ENCODE peak calls at places on chromosome 12, in four cellular contexts. G, M, T and K are unnamed samples.

GRCh38 chr12:53174881-53175491 is 5.5 kb upstream of the ZNF740 start:
- DNase-seq in G (peak; percentile 94), M (no peak), T (no peak), K (peak; percentile 18)

GRCh38 chr12:5521456-5522325 is 89.8 kb downstream of the NTF3 start:
- DNase-seq in T (no peak), M (peak; percentile 39), G (no peak), K (no peak)

GRCh38 chr12:98002887-98003493 is 512.4 kb upstream of the TMPO start:
- DNase-seq in G (peak; percentile 36), T (no peak), M (peak; percentile 75), K (peak; percentile 23)

GRCh38 chr12:121209221-121209620 is 708 bp upstream of the P2RX4 start:
- DNase-seq in T (no peak), M (no peak), G (no peak), K (no peak)

GRCh38 chr12:17076335-17076734 is 470.4 kb upstream of the LMO3 start:
- DNase-seq in T (no peak), M (no peak), G (peak; percentile 8), K (no peak)

GRCh38 chr12:52351196-52352059 is 15.9 kb downstream of the KRT85 start:
- DNase-seq in G (no peak), M (no peak), T (no peak), K (no peak)

GRCh38 chr12:53094394-53094787 is 3.1 kb upstream of the IGFBP6 start:
- DNase-seq in M (no peak), G (no peak), T (no peak), K (no peak)

GRCh38 chr12:132194056-132194455 is 49.8 kb downstream of the NOC4L start:
- DNase-seq in M (peak; percentile 82), G (no peak), T (no peak), K (peak; percentile 65)

GRCh38 chr12:121530600-121531355 is 50.0 kb downstream of the KDM2B start:
- DNase-seq in M (no peak), T (no peak), G (no peak), K (peak; percentile 57)

GRCh38 chr12:29066061-29066588 is 83.0 kb upstream of the FAR2 start:
- DNase-seq in M (no peak), G (no peak), T (no peak), K (no peak)

GRCh38 chr12:57175428-57176138 is 28.2 kb upstream of the LRP1-AS start:
- DNase-seq in M (peak; percentile 98), G (peak; percentile 39), T (no peak), K (peak; percentile 87)

GRCh38 chr12:108561852-108562347 is 496 bp upstream of the ISCU start:
- DNase-seq in M (no peak), T (no peak), G (no peak), K (no peak)

GRCh38 chr12:83102499-83102898 is 415.8 kb downstream of the TMTC2 start:
- DNase-seq in G (no peak), T (no peak), M (no peak), K (no peak)

GRCh38 chr12:31362759-31363415 is 36.9 kb upstream of the SINHCAF start:
- DNase-seq in G (peak; percentile 35), T (peak; percentile 46), M (peak; percentile 58), K (peak; percentile 38)

GRCh38 chr12:69988601-69989194 is 163.7 kb downstream of the MYRFL start:
- DNase-seq in G (no peak), M (no peak), T (no peak), K (no peak)

GRCh38 chr12:89060133-89060532 is 292.2 kb downstream of the DUSP6 start:
- DNase-seq in G (no peak), M (no peak), T (no peak), K (no peak)

GRCh38 chr12:132161046-132161781 is 17.0 kb downstream of the NOC4L start:
- DNase-seq in T (no peak), G (no peak), M (no peak), K (no peak)

GRCh38 chr12:108482717-108483212 is 32.3 kb upstream of the FICD start:
- DNase-seq in T (no peak), M (no peak), G (no peak), K (peak; percentile 33)

GRCh38 chr12:131098178-131098981 is 144.7 kb downstream of the ADGRD1 start:
- DNase-seq in M (no peak), G (no peak), T (no peak), K (no peak)

GRCh38 chr12:2958432-2959193 is 584 bp upstream of the TEAD4 start:
- DNase-seq in T (no peak), G (peak; percentile 69), M (peak; percentile 79), K (peak; percentile 72)

GRCh38 chr12:111441107-111441928 is 35.6 kb downstream of the SH2B3 start:
- DNase-seq in T (no peak), G (no peak), M (no peak), K (no peak)

GRCh38 chr12:15278816-15279658 is 43.3 kb upstream of the PTPRO start:
- DNase-seq in M (no peak), T (no peak), G (no peak), K (no peak)

GRCh38 chr12:110107369-110108281 is 16.5 kb upstream of the IFT81 start:
- DNase-seq in G (peak; percentile 73), M (no peak), T (no peak), K (peak; percentile 41)

GRCh38 chr12:48024735-48025134 is 20.5 kb upstream of the COL2A1 start:
- DNase-seq in M (peak; percentile 30), T (no peak), G (no peak), K (no peak)

GRCh38 chr12:120367924-120368788 is 808 bp downstream of the MSI1 start:
- DNase-seq in T (no peak), M (no peak), G (no peak), K (no peak)

GRCh38 chr12:33988888-33989287 is 33.4 kb upstream of the ALG10 start:
- DNase-seq in M (no peak), T (no peak), G (no peak), K (no peak)

GRCh38 chr12:113135178-113136127 is at the start of gene RASAL1:
- DNase-seq in M (peak; percentile 99), G (peak; percentile 25), T (no peak), K (peak; percentile 85)

GRCh38 chr12:15689751-15690191 is 99.4 kb downstream of the EPS8 start:
- DNase-seq in T (no peak), M (no peak), G (peak; percentile 6), K (no peak)

GRCh38 chr12:113422030-113422900 is at the start of gene SDSL:
- DNase-seq in T (peak; percentile 76), M (no peak), G (peak; percentile 48), K (peak; percentile 84)

GRCh38 chr12:81573228-81573627 is 185.9 kb downstream of the PPFIA2 start:
- DNase-seq in M (no peak), T (no peak), G (no peak), K (no peak)

GRCh38 chr12:130832561-130833209 is 6.4 kb downstream of the STX2 start:
- DNase-seq in G (no peak), M (no peak), T (no peak), K (peak; percentile 85)

GRCh38 chr12:54858562-54858961 is 4.2 kb downstream of the MUCL1 start:
- DNase-seq in T (no peak), M (no peak), G (no peak), K (no peak)

GRCh38 chr12:24778486-24779304 is 170.2 kb downstream of the BCAT1 start:
- DNase-seq in T (peak; percentile 8), M (no peak), G (peak; percentile 58), K (peak; percentile 64)

GRCh38 chr12:53623526-53623925 is 2.7 kb downstream of the ATF7 start:
- DNase-seq in T (no peak), G (no peak), M (no peak), K (peak; percentile 31)

GRCh38 chr12:117968826-117969659 is at the start of gene KSR2:
- DNase-seq in T (no peak), M (peak; percentile 87), G (peak; percentile 13), K (peak; percentile 6)

GRCh38 chr12:47080725-47081502 is 1.2 kb upstream of the AMIGO2 start:
- DNase-seq in M (no peak), T (no peak), G (no peak), K (peak; percentile 23)

GRCh38 chr12:12282202-12282601 is 15.4 kb upstream of the LRP6 start:
- DNase-seq in T (no peak), G (no peak), M (no peak), K (no peak)

GRCh38 chr12:28899951-28900350 is 249.1 kb upstream of the FAR2 start:
- DNase-seq in T (no peak), M (no peak), G (no peak), K (no peak)

GRCh38 chr12:88237954-88238353 is 95.8 kb downstream of the TMTC3 start:
- DNase-seq in M (no peak), T (peak; percentile 7), G (no peak), K (no peak)

DNA sequence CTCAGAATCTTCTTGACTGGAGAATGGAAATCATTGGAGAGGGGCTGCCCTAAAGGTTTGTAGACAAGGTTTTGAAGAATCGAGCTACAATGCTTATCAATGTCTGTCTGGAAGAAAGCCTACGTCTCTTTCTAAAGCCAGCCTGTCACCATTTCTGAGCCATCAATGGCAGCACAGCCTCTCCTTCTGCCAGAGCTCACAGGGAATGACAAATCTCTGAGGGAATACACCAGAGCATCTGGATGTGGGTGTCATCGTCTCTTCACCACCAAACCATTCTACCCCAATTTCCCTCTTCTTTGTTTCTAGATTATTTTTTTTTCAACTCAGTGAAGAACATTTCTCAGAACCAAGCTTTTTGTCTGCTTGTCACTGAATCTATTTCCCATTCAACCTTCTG is 349.7 kb downstream of the EMP1 start:
- DNase-seq in G (no peak), T (no peak), M (no peak), K (no peak)
- TF ChIP-seq SRF in G (no peak), T (no peak), M (no peak), K (no peak)

DNA sequence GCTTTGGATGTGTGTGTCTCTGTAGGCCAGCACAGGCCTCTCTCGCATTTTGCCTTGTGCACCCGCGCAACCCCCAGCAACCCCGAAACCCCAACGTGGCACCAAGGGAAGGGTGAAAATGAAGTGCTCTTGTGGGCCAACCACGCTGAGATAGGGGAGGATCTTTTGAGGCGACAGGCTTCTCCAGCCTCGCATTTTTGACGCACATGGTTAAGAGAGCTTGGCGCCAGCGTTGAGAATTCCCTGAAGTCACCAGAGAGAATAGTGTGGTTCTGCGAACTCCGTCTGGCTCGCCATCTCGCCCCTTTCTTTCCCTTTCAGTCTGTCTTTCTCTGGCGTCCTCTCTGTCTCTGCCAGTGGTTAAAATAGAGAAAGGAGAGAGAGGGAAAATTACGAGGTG is 1.9 kb upstream of the TBX3 start:
- DNase-seq in M (no peak), G (no peak), T (no peak), K (no peak)
- TF ChIP-seq ATF2 in M (no peak), G (no peak), T (no peak), K (no peak)

DNA sequence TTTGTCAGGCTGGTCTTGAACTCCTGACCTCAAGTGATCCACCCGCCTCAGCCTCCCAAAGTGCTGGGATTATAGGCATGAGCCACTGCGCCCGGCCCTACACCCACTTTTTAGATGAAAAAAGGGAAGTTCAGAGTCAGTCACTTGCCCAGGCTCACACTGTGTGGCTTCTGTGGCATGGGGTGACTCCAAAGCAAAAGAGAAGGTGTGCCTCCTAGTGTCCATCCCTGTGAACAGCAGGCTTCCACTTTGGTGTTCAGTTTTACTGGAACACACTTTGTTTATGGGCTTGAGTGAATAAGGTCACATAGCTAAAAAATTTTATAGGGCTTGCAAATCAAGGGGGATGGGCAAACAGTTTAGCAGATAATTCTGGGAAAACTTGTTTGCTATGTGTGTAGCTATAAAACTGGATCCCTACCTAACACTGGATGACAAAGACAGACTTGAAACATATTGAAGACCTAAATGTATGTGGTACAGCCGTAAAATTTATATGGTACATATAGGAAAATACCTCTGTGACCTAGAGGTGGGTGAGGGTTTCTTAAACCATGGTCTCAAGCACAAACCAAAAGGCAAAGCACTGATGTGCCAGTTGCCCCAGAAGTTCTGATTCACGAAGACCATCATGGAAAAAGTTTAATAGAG is 54.9 kb downstream of the EID3 start:
- DNase-seq in G (peak; percentile 41), M (peak; percentile 74), T (peak; percentile 44), K (peak; percentile 66)
- TF ChIP-seq SRF in G (no peak), M (no peak), T (no peak), K (no peak)

GRCh38 chr12:93361159-93361919 is 16.4 kb upstream of the NUDT4 start:
- DNase-seq in G (no peak), T (no peak), M (no peak), K (no peak)
- TF ChIP-seq ATF2 in G (no peak), T (no peak), M (no peak), K (no peak)